ENCODE peak calls at places on chromosomes 5 and 9, in eight cellular contexts. One of them, this sample, is unnamed.

GRCh38 chr9:96495341-96495740 is 45.4 kb downstream of the HABP4 start:
- DNase-seq in dermis blood vessel endothelial cell: no peak
- DNase-seq in progenitor cell of endocrine pancreas: no peak
- DNase-seq in mucosa of gallbladder: no peak
- DNase-seq in nucleus accumbens: no peak
- DNase-seq in nephron progenitor cell: no peak
- DNase-seq in caudate nucleus: no peak
- DNase-seq in naive thymus-derived CD4-positive, alpha-beta T cell: no peak
- DNase-seq in this sample: no peak

GRCh38 chr5:79956173-79956670 is 34.8 kb downstream of the MTX3 start:
- DNase-seq in naive thymus-derived CD4-positive, alpha-beta T cell: no peak
- DNase-seq in dermis blood vessel endothelial cell: peak
- DNase-seq in mucosa of gallbladder: no peak
- DNase-seq in caudate nucleus: no peak
- DNase-seq in nephron progenitor cell: no peak
- DNase-seq in progenitor cell of endocrine pancreas: no peak
- DNase-seq in nucleus accumbens: no peak
- DNase-seq in this sample: no peak

GRCh38 chr9:113481176-113481805 is 17.8 kb downstream of the RGS3 start:
- DNase-seq in nucleus accumbens: no peak
- DNase-seq in naive thymus-derived CD4-positive, alpha-beta T cell: no peak
- DNase-seq in dermis blood vessel endothelial cell: no peak
- DNase-seq in progenitor cell of endocrine pancreas: no peak
- DNase-seq in nephron progenitor cell: no peak
- DNase-seq in mucosa of gallbladder: no peak
- DNase-seq in caudate nucleus: no peak
- DNase-seq in this sample: no peak

GRCh38 chr5:157100140-157100679 is 8.6 kb downstream of the HAVCR2 start:
- DNase-seq in dermis blood vessel endothelial cell: no peak
- DNase-seq in naive thymus-derived CD4-positive, alpha-beta T cell: no peak
- DNase-seq in mucosa of gallbladder: no peak
- DNase-seq in progenitor cell of endocrine pancreas: no peak
- DNase-seq in nucleus accumbens: no peak
- DNase-seq in caudate nucleus: peak
- DNase-seq in nephron progenitor cell: no peak
- DNase-seq in this sample: peak

GRCh38 chr5:109907751-109908150 is 218.0 kb downstream of the MAN2A1 start:
- DNase-seq in mucosa of gallbladder: no peak
- DNase-seq in nephron progenitor cell: no peak
- DNase-seq in caudate nucleus: no peak
- DNase-seq in progenitor cell of endocrine pancreas: no peak
- DNase-seq in nucleus accumbens: no peak
- DNase-seq in dermis blood vessel endothelial cell: no peak
- DNase-seq in naive thymus-derived CD4-positive, alpha-beta T cell: no peak
- DNase-seq in this sample: no peak

GRCh38 chr5:136192526-136193395 is at the start of gene SMIM32:
- DNase-seq in caudate nucleus: no peak
- DNase-seq in dermis blood vessel endothelial cell: peak
- DNase-seq in progenitor cell of endocrine pancreas: peak
- DNase-seq in naive thymus-derived CD4-positive, alpha-beta T cell: no peak
- DNase-seq in nephron progenitor cell: peak
- DNase-seq in nucleus accumbens: no peak
- DNase-seq in mucosa of gallbladder: peak
- DNase-seq in this sample: no peak

GRCh38 chr9:31119882-31120481 is 1264.5 kb upstream of the ACO1 start:
- DNase-seq in nucleus accumbens: no peak
- DNase-seq in mucosa of gallbladder: peak
- DNase-seq in naive thymus-derived CD4-positive, alpha-beta T cell: peak
- DNase-seq in nephron progenitor cell: no peak
- DNase-seq in progenitor cell of endocrine pancreas: no peak
- DNase-seq in dermis blood vessel endothelial cell: peak
- DNase-seq in caudate nucleus: no peak
- DNase-seq in this sample: no peak

GRCh38 chr5:140336388-140336787 is 10.0 kb downstream of the HBEGF start:
- DNase-seq in mucosa of gallbladder: no peak
- DNase-seq in dermis blood vessel endothelial cell: no peak
- DNase-seq in nephron progenitor cell: no peak
- DNase-seq in nucleus accumbens: no peak
- DNase-seq in naive thymus-derived CD4-positive, alpha-beta T cell: no peak
- DNase-seq in caudate nucleus: no peak
- DNase-seq in progenitor cell of endocrine pancreas: no peak
- DNase-seq in this sample: no peak

GRCh38 chr5:116883875-116884274 is 309.3 kb upstream of the SEMA6A start:
- DNase-seq in nucleus accumbens: no peak
- DNase-seq in caudate nucleus: no peak
- DNase-seq in progenitor cell of endocrine pancreas: no peak
- DNase-seq in naive thymus-derived CD4-positive, alpha-beta T cell: no peak
- DNase-seq in mucosa of gallbladder: no peak
- DNase-seq in nephron progenitor cell: no peak
- DNase-seq in dermis blood vessel endothelial cell: no peak
- DNase-seq in this sample: no peak

GRCh38 chr9:6153425-6153824 is 62.2 kb upstream of the IL33 start:
- DNase-seq in naive thymus-derived CD4-positive, alpha-beta T cell: no peak
- DNase-seq in progenitor cell of endocrine pancreas: no peak
- DNase-seq in caudate nucleus: no peak
- DNase-seq in nucleus accumbens: no peak
- DNase-seq in dermis blood vessel endothelial cell: peak
- DNase-seq in nephron progenitor cell: no peak
- DNase-seq in mucosa of gallbladder: peak
- DNase-seq in this sample: no peak

GRCh38 chr9:102985162-102985900 is 9.8 kb upstream of the CYLC2 start:
- DNase-seq in progenitor cell of endocrine pancreas: no peak
- DNase-seq in naive thymus-derived CD4-positive, alpha-beta T cell: no peak
- DNase-seq in nucleus accumbens: no peak
- DNase-seq in caudate nucleus: no peak
- DNase-seq in mucosa of gallbladder: no peak
- DNase-seq in nephron progenitor cell: no peak
- DNase-seq in dermis blood vessel endothelial cell: no peak
- DNase-seq in this sample: no peak

GRCh38 chr9:103397868-103398600 is 402.9 kb downstream of the CYLC2 start:
- DNase-seq in mucosa of gallbladder: peak
- DNase-seq in nephron progenitor cell: peak
- DNase-seq in caudate nucleus: peak
- DNase-seq in progenitor cell of endocrine pancreas: peak
- DNase-seq in nucleus accumbens: peak
- DNase-seq in naive thymus-derived CD4-positive, alpha-beta T cell: no peak
- DNase-seq in dermis blood vessel endothelial cell: peak
- DNase-seq in this sample: peak

GRCh38 chr5:32261198-32261597 is 51.5 kb downstream of the MTMR12 start:
- DNase-seq in progenitor cell of endocrine pancreas: no peak
- DNase-seq in mucosa of gallbladder: no peak
- DNase-seq in naive thymus-derived CD4-positive, alpha-beta T cell: no peak
- DNase-seq in caudate nucleus: no peak
- DNase-seq in nucleus accumbens: no peak
- DNase-seq in dermis blood vessel endothelial cell: peak
- DNase-seq in nephron progenitor cell: no peak
- DNase-seq in this sample: no peak

GRCh38 chr5:157471709-157472108 is 11.7 kb downstream of the NIPAL4 start:
- DNase-seq in nucleus accumbens: no peak
- DNase-seq in progenitor cell of endocrine pancreas: no peak
- DNase-seq in caudate nucleus: no peak
- DNase-seq in mucosa of gallbladder: no peak
- DNase-seq in naive thymus-derived CD4-positive, alpha-beta T cell: no peak
- DNase-seq in nephron progenitor cell: peak
- DNase-seq in dermis blood vessel endothelial cell: peak
- DNase-seq in this sample: no peak

GRCh38 chr9:3238241-3238640 is 287.6 kb downstream of the RFX3 start:
- DNase-seq in dermis blood vessel endothelial cell: no peak
- DNase-seq in progenitor cell of endocrine pancreas: no peak
- DNase-seq in nucleus accumbens: no peak
- DNase-seq in nephron progenitor cell: no peak
- DNase-seq in caudate nucleus: no peak
- DNase-seq in naive thymus-derived CD4-positive, alpha-beta T cell: no peak
- DNase-seq in mucosa of gallbladder: no peak
- DNase-seq in this sample: no peak

GRCh38 chr5:74201334-74202081 is 439.0 kb downstream of the ENC1 start:
- DNase-seq in progenitor cell of endocrine pancreas: no peak
- DNase-seq in naive thymus-derived CD4-positive, alpha-beta T cell: no peak
- DNase-seq in nephron progenitor cell: no peak
- DNase-seq in caudate nucleus: no peak
- DNase-seq in mucosa of gallbladder: peak
- DNase-seq in nucleus accumbens: no peak
- DNase-seq in dermis blood vessel endothelial cell: peak
- DNase-seq in this sample: peak

GRCh38 chr9:20621553-20622329 is 558 bp downstream of the MLLT3 start:
- DNase-seq in naive thymus-derived CD4-positive, alpha-beta T cell: peak
- DNase-seq in progenitor cell of endocrine pancreas: peak
- DNase-seq in mucosa of gallbladder: peak
- DNase-seq in nephron progenitor cell: peak
- DNase-seq in nucleus accumbens: peak
- DNase-seq in dermis blood vessel endothelial cell: peak
- DNase-seq in caudate nucleus: peak
- DNase-seq in this sample: peak

GRCh38 chr5:142841511-142842255 is 71.5 kb downstream of the ARHGAP26 start:
- DNase-seq in nephron progenitor cell: no peak
- DNase-seq in naive thymus-derived CD4-positive, alpha-beta T cell: no peak
- DNase-seq in caudate nucleus: no peak
- DNase-seq in progenitor cell of endocrine pancreas: no peak
- DNase-seq in dermis blood vessel endothelial cell: peak
- DNase-seq in nucleus accumbens: no peak
- DNase-seq in mucosa of gallbladder: no peak
- DNase-seq in this sample: no peak

GRCh38 chr5:919356-920000 is 26.8 kb downstream of the TRIP13 start:
- DNase-seq in mucosa of gallbladder: no peak
- DNase-seq in caudate nucleus: no peak
- DNase-seq in naive thymus-derived CD4-positive, alpha-beta T cell: no peak
- DNase-seq in dermis blood vessel endothelial cell: no peak
- DNase-seq in nucleus accumbens: no peak
- DNase-seq in progenitor cell of endocrine pancreas: no peak
- DNase-seq in nephron progenitor cell: no peak
- DNase-seq in this sample: no peak

GRCh38 chr5:69492391-69493234 is at the start of gene OCLN:
- DNase-seq in caudate nucleus: peak
- DNase-seq in nephron progenitor cell: peak
- DNase-seq in progenitor cell of endocrine pancreas: peak
- DNase-seq in mucosa of gallbladder: peak
- DNase-seq in dermis blood vessel endothelial cell: peak
- DNase-seq in nucleus accumbens: no peak
- DNase-seq in naive thymus-derived CD4-positive, alpha-beta T cell: no peak
- DNase-seq in this sample: no peak

GRCh38 chr5:106374956-106375355 is 1295.8 kb downstream of the EFNA5 start:
- DNase-seq in progenitor cell of endocrine pancreas: no peak
- DNase-seq in nucleus accumbens: no peak
- DNase-seq in mucosa of gallbladder: no peak
- DNase-seq in nephron progenitor cell: no peak
- DNase-seq in dermis blood vessel endothelial cell: no peak
- DNase-seq in caudate nucleus: no peak
- DNase-seq in naive thymus-derived CD4-positive, alpha-beta T cell: no peak
- DNase-seq in this sample: no peak

GRCh38 chr5:103057208-103058130 is 62.5 kb downstream of the GIN1 start:
- DNase-seq in nephron progenitor cell: no peak
- DNase-seq in nucleus accumbens: no peak
- DNase-seq in mucosa of gallbladder: no peak
- DNase-seq in naive thymus-derived CD4-positive, alpha-beta T cell: no peak
- DNase-seq in caudate nucleus: no peak
- DNase-seq in progenitor cell of endocrine pancreas: no peak
- DNase-seq in dermis blood vessel endothelial cell: no peak
- DNase-seq in this sample: no peak

This sample was measured in adrenal gland.